ENCODE peak calls at places on chromosome 10, in five cellular contexts. G, T, E, O and J are unnamed samples.

GRCh38 chr10:126496771-126497545 is 108.7 kb upstream of the ADAM12 start:
- DNase-seq in T (no peak), E (no peak), O (no peak), G (no peak), J (no peak)

GRCh38 chr10:29285624-29286051 is 3.2 kb upstream of the LYZL1 start:
- DNase-seq in G (no peak), E (no peak), T (no peak), O (no peak), J (no peak)

GRCh38 chr10:51238987-51239386 is 164.7 kb downstream of the PRKG1 start:
- DNase-seq in E (no peak), O (no peak), G (no peak), T (no peak), J (no peak)

GRCh38 chr10:101308051-101308450 is 45.9 kb upstream of the BTRC start:
- DNase-seq in O (no peak), E (no peak), T (no peak), G (no peak), J (no peak)

GRCh38 chr10:33154590-33154989 is 179.9 kb downstream of the NRP1 start:
- DNase-seq in T (no peak), E (no peak), O (no peak), G (no peak), J (no peak)

GRCh38 chr10:97771055-97771811 is 566 bp downstream of the SFRP5 start:
- DNase-seq in T (peak), E (peak), O (no peak), G (peak), J (peak)

GRCh38 chr10:91652364-91652763 is 19.5 kb upstream of the PPP1R3C start:
- DNase-seq in G (no peak), O (no peak), E (no peak), T (peak), J (peak)

GRCh38 chr10:1669433-1669832 is 67.9 kb downstream of the ADARB2 start:
- DNase-seq in T (no peak), E (no peak), G (no peak), O (no peak), J (no peak)

GRCh38 chr10:58137813-58138212 is 129.9 kb downstream of the IPMK start:
- DNase-seq in O (no peak), E (no peak), G (no peak), T (no peak), J (peak)

GRCh38 chr10:21724695-21725371 is 190.8 kb downstream of the MLLT10 start:
- DNase-seq in O (peak), G (peak), E (no peak), T (peak), J (peak)

GRCh38 chr10:8404721-8405120 is 350.2 kb downstream of the GATA3 start:
- DNase-seq in O (no peak), G (no peak), T (no peak), E (no peak), J (peak)

GRCh38 chr10:28684986-28685580 is 7.8 kb downstream of the BAMBI start:
- DNase-seq in T (no peak), O (no peak), G (no peak), E (no peak), J (peak)

GRCh38 chr10:14656052-14656451 is 118.6 kb downstream of the FAM107B start:
- DNase-seq in G (no peak), E (no peak), O (no peak), T (no peak), J (no peak)

GRCh38 chr10:71852335-71852937 is 1.4 kb upstream of the PSAP start:
- DNase-seq in G (peak), T (no peak), O (peak), E (no peak), J (no peak)

GRCh38 chr10:93757136-93757535 is 600 bp upstream of the LGI1 start:
- DNase-seq in T (no peak), E (no peak), O (no peak), G (no peak), J (no peak)

GRCh38 chr10:133378251-133379096 is 588 bp upstream of the PAOX start:
- DNase-seq in G (peak), E (no peak), O (peak), T (no peak), J (peak)

GRCh38 chr10:118423800-118424479 is 81.8 kb upstream of the FAM204A start:
- DNase-seq in E (peak), T (peak), G (peak), O (peak), J (peak)

GRCh38 chr10:44817961-44818649 is 93.0 kb upstream of the TMEM72 start:
- DNase-seq in E (no peak), T (no peak), O (no peak), G (no peak), J (no peak)

GRCh38 chr10:44818721-44819127 is 92.4 kb upstream of the TMEM72 start:
- DNase-seq in E (no peak), G (no peak), T (no peak), O (no peak), J (no peak)

GRCh38 chr10:44821290-44821689 is 89.8 kb upstream of the TMEM72 start:
- DNase-seq in G (no peak), E (no peak), O (no peak), T (no peak), J (peak)

GRCh38 chr10:44822349-44822748 is 88.8 kb upstream of the TMEM72 start:
- DNase-seq in E (no peak), O (no peak), T (no peak), G (no peak), J (no peak)

DNA sequence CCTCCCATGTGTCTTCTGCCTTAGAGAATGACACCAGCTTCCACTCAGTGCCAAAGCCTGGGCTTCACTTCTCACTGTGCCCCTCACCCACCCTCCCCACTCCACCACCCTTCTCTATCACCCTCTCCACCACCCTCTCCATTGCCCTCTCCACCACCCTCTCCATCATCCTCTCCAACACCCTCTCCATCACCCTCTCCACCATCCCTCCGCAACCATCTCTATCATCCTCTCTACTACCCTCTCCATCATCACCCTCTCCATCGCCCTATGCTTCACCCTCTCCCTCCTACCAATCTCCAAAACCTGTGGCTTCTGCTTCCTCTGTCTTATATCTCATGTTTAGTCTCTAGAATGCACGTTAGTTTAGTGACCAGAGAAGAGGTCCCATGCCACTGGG is 91.0 kb upstream of the TMEM72 start:
- DNase-seq in E (no peak), T (no peak), O (no peak), G (no peak), J (no peak)
- TF ChIP-seq CTCF in E (no peak), T (no peak), O (no peak), G (no peak), J (no peak)

GRCh38 chr10:124791378-124792348 is at the start of gene EEF1AKMT2:
- DNase-seq in O (peak), G (peak), E (peak), T (peak), J (peak)
- TF ChIP-seq CTCF in O (peak), G (no peak), E (peak), T (no peak), J (no peak)

DNA sequence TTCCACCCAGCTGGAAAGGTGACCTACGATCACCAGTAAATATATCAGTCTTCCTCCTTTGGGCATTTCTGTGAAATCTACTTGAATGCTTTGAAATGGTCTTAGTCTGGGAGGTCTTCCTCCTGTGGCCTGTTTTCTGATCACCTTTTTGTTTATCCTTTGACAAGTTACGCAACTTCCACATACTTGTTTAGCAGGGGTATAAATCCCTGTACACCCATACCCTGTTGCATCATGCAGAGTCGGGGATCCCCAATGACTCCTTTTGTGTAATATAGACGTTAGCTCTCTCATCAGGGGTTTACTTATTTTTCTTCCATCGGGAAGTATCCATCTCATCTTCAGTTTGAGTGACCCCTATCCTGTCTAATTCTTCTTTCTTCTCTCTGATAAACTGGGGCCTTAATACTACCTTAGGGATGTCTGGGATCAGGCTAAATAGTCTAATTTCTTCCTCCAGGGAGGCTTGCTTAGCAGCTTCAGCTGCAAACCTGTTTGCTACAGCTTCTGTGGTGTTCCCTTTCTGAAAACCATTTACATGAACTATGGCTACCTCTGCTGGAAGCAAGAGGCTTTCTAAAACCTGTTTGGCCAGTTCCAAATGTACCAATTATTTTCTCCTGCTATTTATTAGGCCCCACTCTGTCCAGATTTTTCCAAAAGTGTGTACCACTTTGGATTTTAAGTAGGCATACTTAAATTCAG is 25.8 kb downstream of the MAPK8 start:
- DNase-seq in T (no peak), G (no peak), O (no peak), E (no peak), J (no peak)
- TF ChIP-seq CTCF in T (no peak), G (no peak), O (no peak), E (no peak), J (no peak)

GRCh38 chr10:18216482-18216881 is 76.3 kb downstream of the CACNB2 start:
- DNase-seq in G (no peak), E (no peak), T (peak), O (no peak), J (no peak)
- TF ChIP-seq CTCF in G (peak), E (peak), T (peak), O (peak), J (no peak)

GRCh38 chr10:73916761-73917470 is 6.0 kb downstream of the PLAU start:
- DNase-seq in O (no peak), T (no peak), E (no peak), G (no peak), J (no peak)

GRCh38 chr10:73922864-73923133 is 11.9 kb downstream of the PLAU start:
- DNase-seq in T (no peak), G (no peak), E (no peak), O (no peak), J (no peak)

GRCh38 chr10:73922007-73922863 is 11.3 kb downstream of the PLAU start:
- DNase-seq in G (no peak), E (no peak), T (no peak), O (no peak), J (no peak)

GRCh38 chr10:73917566-73918305 is 6.8 kb downstream of the PLAU start:
- DNase-seq in O (no peak), E (no peak), G (no peak), T (no peak), J (no peak)

GRCh38 chr10:73920084-73920483 is 9.2 kb downstream of the PLAU start:
- DNase-seq in T (no peak), G (peak), E (no peak), O (peak), J (no peak)
- TF ChIP-seq CTCF in T (peak), G (no peak), E (no peak), O (no peak), J (no peak)

GRCh38 chr10:6173203-6173602 is 29.5 kb upstream of the PFKFB3 start:
- DNase-seq in T (no peak), G (no peak), O (no peak), E (no peak), J (no peak)
- TF ChIP-seq CTCF in T (peak), G (no peak), O (no peak), E (peak), J (peak)